ENCODE peak calls at places on chromosomes 13 and 19, in five cellular contexts. One of them, this sample, is unnamed.

GRCh38 chr13:93318538-93318937 is 91.9 kb downstream of the GPC6 start:
- DNase-seq in HepG2: peak
- DNase-seq in GM12878: no peak
- DNase-seq in H1: no peak
- DNase-seq in HCT116: no peak
- DNase-seq in this sample: no peak

GRCh38 chr19:48596679-48597465 is 9.7 kb upstream of the SPACA4 start:
- DNase-seq in HCT116: no peak
- DNase-seq in HepG2: no peak
- DNase-seq in H1: no peak
- DNase-seq in GM12878: no peak
- DNase-seq in this sample: no peak

GRCh38 chr13:24716011-24716410 is 35.8 kb downstream of the ATP12A start:
- DNase-seq in GM12878: no peak
- DNase-seq in HCT116: no peak
- DNase-seq in H1: no peak
- DNase-seq in HepG2: no peak
- DNase-seq in this sample: no peak

GRCh38 chr19:4310247-4311121 is 6.1 kb downstream of the FSD1 start:
- DNase-seq in H1: peak
- DNase-seq in HepG2: peak
- DNase-seq in GM12878: no peak
- DNase-seq in HCT116: peak
- DNase-seq in this sample: no peak

GRCh38 chr13:51317262-51317661 is 22.2 kb upstream of the SERPINE3 start:
- DNase-seq in GM12878: no peak
- DNase-seq in HepG2: no peak
- DNase-seq in H1: no peak
- DNase-seq in HCT116: no peak
- DNase-seq in this sample: no peak

GRCh38 chr19:16257509-16258002 is 59.8 kb downstream of the AP1M1 start:
- DNase-seq in GM12878: no peak
- DNase-seq in HCT116: no peak
- DNase-seq in H1: no peak
- DNase-seq in HepG2: no peak
- DNase-seq in this sample: no peak

GRCh38 chr19:11921852-11922495 is 2.9 kb upstream of the ZNF700 start:
- DNase-seq in H1: no peak
- DNase-seq in HepG2: no peak
- DNase-seq in HCT116: no peak
- DNase-seq in GM12878: no peak
- DNase-seq in this sample: no peak

GRCh38 chr13:24995225-24995804 is 100.6 kb upstream of the PABPC3 start:
- DNase-seq in H1: no peak
- DNase-seq in HepG2: peak
- DNase-seq in GM12878: no peak
- DNase-seq in HCT116: peak
- DNase-seq in this sample: peak

GRCh38 chr19:30649934-30650614 is 277.9 kb downstream of the ZNF536 start:
- DNase-seq in HepG2: peak
- DNase-seq in GM12878: peak
- DNase-seq in HCT116: peak
- DNase-seq in H1: no peak
- DNase-seq in this sample: peak

GRCh38 chr19:29211562-29212416 is 1.2 kb downstream of the UQCRFS1 start:
- DNase-seq in HepG2: peak
- DNase-seq in GM12878: no peak
- DNase-seq in HCT116: no peak
- DNase-seq in H1: no peak
- DNase-seq in this sample: no peak

GRCh38 chr19:8478605-8479004 is 23.8 kb downstream of the PRAM1 start:
- DNase-seq in HepG2: no peak
- DNase-seq in GM12878: no peak
- DNase-seq in H1: no peak
- DNase-seq in HCT116: no peak
- DNase-seq in this sample: no peak

GRCh38 chr19:50000038-50000890 is 24.9 kb downstream of the VRK3 start:
- DNase-seq in HCT116: no peak
- DNase-seq in GM12878: no peak
- DNase-seq in H1: no peak
- DNase-seq in HepG2: no peak
- DNase-seq in this sample: no peak

GRCh38 chr13:30290812-30291436 is 16.4 kb downstream of the KATNAL1 start:
- DNase-seq in HepG2: no peak
- DNase-seq in H1: no peak
- DNase-seq in GM12878: no peak
- DNase-seq in HCT116: no peak
- DNase-seq in this sample: no peak

GRCh38 chr19:35266904-35267817 is 1.6 kb upstream of the USF2 start:
- DNase-seq in HepG2: no peak
- DNase-seq in GM12878: no peak
- DNase-seq in H1: no peak
- DNase-seq in HCT116: no peak
- DNase-seq in this sample: no peak

GRCh38 chr19:31491246-31491645 is 142.0 kb upstream of the TSHZ3 start:
- DNase-seq in HepG2: no peak
- DNase-seq in HCT116: no peak
- DNase-seq in H1: no peak
- DNase-seq in GM12878: no peak
- DNase-seq in this sample: no peak

DNA sequence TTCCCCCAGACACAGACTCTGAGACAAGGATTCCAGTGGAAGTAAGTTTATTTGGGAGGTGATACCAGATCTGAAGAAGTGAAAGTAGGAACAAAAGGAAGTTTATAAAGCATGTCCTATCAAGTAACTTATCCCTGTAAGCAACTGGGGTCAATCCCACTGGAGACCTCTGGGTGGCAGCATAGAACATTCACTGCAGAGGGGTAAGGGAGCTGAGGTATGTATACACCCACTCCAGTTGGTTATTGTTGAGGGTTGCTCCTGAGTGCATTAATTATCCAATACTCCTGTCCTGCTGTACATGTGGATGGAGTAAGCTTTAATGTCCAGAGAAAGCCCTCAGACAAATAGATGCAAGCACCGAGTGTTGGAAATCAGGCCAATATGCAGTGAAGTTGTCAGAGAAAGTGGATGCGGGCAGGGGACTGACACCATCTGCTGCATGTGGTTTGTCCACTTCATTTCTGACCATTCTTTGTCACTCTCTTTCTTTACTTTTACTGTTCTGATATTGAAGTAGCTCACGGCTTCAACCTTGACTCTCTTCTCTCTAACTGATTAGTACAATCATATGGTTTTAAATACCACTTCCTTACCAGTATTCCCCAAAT is 46.7 kb downstream of the NOTCH3 start:
- DNase-seq in GM12878: no peak
- DNase-seq in HepG2: peak
- DNase-seq in H1: no peak
- DNase-seq in HCT116: peak
- DNase-seq in this sample: peak
- TF ChIP-seq JUND in GM12878: no peak
- TF ChIP-seq JUND in HepG2: no peak
- TF ChIP-seq JUND in H1: no peak
- TF ChIP-seq JUND in HCT116: no peak
- TF ChIP-seq JUND in this sample: no peak

DNA sequence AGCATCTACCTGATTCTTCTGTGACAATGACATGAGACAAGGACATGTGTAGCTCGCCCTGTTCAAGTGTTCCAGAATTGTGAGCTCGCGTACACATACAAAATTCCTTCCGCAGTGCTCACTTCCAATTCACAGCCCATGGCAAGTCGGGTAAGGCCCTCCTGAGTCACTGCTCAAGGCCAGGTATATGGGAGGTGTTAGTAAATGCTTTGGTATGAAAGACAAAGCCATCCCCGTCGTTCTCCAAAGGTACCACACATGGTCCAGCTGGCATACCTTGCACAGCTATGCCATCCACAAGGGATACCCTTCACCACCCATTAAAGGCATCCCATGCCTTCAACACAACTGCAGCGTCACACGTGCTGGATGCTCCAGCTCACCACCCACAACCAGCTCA is 4.4 kb upstream of the ELL start:
- DNase-seq in GM12878: no peak
- DNase-seq in HepG2: no peak
- DNase-seq in HCT116: peak
- DNase-seq in H1: no peak
- DNase-seq in this sample: no peak
- TF ChIP-seq JUND in GM12878: no peak
- TF ChIP-seq JUND in HepG2: no peak
- TF ChIP-seq JUND in HCT116: no peak
- TF ChIP-seq JUND in H1: no peak
- TF ChIP-seq JUND in this sample: no peak

DNA sequence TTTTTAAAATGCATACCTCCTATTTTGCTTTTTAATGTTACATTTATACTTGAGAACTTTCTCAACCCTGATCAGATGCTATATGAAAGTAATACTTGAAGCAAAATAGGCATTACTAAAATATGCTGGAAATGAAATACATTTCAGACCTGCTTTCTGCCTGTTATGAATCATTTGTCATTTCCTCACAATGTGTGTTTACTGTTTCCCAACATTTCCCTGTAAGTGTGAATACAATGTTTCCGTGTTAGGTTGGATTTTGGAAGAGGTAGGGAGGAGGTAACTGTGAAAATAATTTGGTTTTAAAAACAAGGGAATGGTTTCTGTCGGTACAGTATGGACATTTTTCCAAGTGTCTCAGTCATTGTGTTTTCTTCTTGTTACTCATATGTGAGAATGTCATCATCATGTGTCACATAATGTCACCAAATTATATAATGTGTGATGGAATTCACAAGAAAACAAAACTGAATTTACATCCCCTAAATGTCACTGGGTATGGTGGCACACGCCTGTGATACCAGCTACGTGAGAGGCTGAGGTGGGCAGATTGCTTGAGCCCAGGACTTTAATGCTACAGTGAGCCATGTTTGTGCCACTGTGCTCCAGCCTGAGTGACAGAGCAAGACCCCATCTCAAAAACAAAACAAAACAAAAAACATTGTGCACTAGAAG is 43.0 kb downstream of the ZAR1L start:
- DNase-seq in H1: no peak
- DNase-seq in GM12878: no peak
- DNase-seq in HCT116: no peak
- DNase-seq in HepG2: no peak
- DNase-seq in this sample: no peak
- TF ChIP-seq JUND in H1: no peak
- TF ChIP-seq JUND in GM12878: no peak
- TF ChIP-seq JUND in HCT116: no peak
- TF ChIP-seq JUND in HepG2: no peak
- TF ChIP-seq JUND in this sample: no peak

DNA sequence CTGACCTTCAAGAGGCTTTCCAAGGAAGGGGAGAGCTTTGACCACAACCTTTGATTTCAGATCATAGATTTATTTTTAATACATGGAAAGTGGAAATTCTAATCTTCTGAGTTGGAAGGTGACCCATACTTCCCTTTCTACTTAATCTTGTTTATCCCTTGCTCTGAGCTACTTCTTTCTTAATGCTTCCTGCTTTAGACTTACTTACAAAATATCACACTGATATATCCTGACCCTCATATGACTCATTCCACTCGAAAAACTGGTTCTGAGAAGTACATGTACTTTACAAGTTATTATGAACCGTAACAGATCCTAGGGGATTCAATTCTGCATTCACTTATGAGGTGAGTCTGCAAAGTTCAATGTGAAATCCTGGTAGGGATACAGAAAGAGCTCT is 76.2 kb upstream of the IRS2 start:
- DNase-seq in H1: no peak
- DNase-seq in GM12878: no peak
- DNase-seq in HCT116: peak
- DNase-seq in HepG2: no peak
- DNase-seq in this sample: peak
- TF ChIP-seq JUND in H1: no peak
- TF ChIP-seq JUND in GM12878: no peak
- TF ChIP-seq JUND in HCT116: peak
- TF ChIP-seq JUND in HepG2: no peak
- TF ChIP-seq JUND in this sample: no peak

DNA sequence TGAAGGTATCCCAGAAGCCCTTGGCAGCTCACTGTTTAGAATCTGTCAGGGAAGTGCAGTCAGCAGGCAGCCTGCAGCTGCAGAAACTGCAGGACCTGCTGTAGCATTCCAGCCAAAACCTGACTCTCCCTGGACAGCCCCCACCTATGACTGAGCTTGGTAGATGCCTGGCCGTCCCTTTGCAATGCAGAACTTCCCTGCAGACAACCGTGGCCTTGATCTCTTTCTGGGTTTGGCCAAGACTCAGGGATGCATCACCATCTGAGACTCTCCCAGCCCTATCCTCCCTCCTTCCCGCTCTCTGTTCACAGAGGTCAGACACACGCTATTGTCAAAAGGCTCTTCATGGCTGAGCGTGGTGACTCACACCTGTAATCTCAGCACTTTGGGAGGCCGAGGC is 99.4 kb downstream of the ZNF557 start:
- DNase-seq in HepG2: no peak
- DNase-seq in HCT116: no peak
- DNase-seq in H1: no peak
- DNase-seq in GM12878: no peak
- DNase-seq in this sample: no peak
- TF ChIP-seq JUND in HepG2: no peak
- TF ChIP-seq JUND in HCT116: no peak
- TF ChIP-seq JUND in H1: no peak
- TF ChIP-seq JUND in GM12878: no peak
- TF ChIP-seq JUND in this sample: no peak

DNA sequence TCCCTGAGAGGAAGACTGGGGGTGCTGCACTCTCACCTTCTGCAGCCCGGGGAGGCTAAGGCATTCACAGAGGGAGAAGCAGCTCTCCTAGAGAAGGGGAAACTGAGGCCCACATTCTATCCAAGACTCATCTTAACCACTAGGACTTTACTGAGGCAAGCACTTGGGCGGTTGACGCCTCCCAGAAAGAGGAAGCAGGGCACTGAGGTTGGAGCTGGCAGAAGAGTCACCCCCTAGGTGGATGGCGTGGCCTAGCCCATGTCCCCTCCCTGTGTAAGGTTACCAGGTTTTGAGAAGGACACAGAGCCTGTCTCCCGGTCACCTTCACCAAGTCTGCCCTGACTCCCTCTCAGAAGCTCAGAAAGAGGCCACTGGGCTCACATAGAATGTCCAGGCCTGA is 2.7 kb downstream of the S1PR2 start:
- DNase-seq in GM12878: no peak
- DNase-seq in HepG2: no peak
- DNase-seq in H1: no peak
- DNase-seq in HCT116: no peak
- DNase-seq in this sample: no peak
- TF ChIP-seq JUND in GM12878: no peak
- TF ChIP-seq JUND in HepG2: no peak
- TF ChIP-seq JUND in H1: no peak
- TF ChIP-seq JUND in HCT116: no peak
- TF ChIP-seq JUND in this sample: no peak

This sample was measured in T47D.